ENCODE peak calls at places on chromosomes 16 and 17, in nine cellular contexts. I is stomach, Q is A549, J is ovary, S is lower leg skin, U is heart left ventricle, C is prostate gland, V is suprapubic skin, N is adrenal gland. B is an unnamed sample.

GRCh38 chr16:88634994-88635670 is 3.2 kb upstream of the IL17C start:
- DNase-seq in I (no peak), Q (no peak), J (no peak), S (no peak), U (no peak), C (no peak), V (no peak), N (no peak), B (no peak)

GRCh38 chr17:50421308-50422031 is 4.5 kb upstream of the ACSF2 start:
- DNase-seq in I (no peak), Q (no peak), J (no peak), S (no peak), U (no peak), C (no peak), V (no peak), N (no peak), B (no peak)

GRCh38 chr17:42669705-42670198 is 7.0 kb downstream of the PLEKHH3 start:
- DNase-seq in I (no peak), Q (no peak), J (no peak), S (no peak), U (no peak), C (no peak), V (no peak), N (no peak), B (no peak)

GRCh38 chr17:58527306-58527705 is 12.9 kb upstream of the MTMR4 start:
- DNase-seq in I (no peak), Q (no peak), J (no peak), S (no peak), U (no peak), C (no peak), V (no peak), N (no peak), B (no peak)

GRCh38 chr16:57133101-57133500 is 40.7 kb downstream of the CPNE2 start:
- DNase-seq in I (no peak), Q (no peak), J (no peak), S (no peak), U (no peak), C (no peak), V (no peak), N (no peak), B (no peak)

GRCh38 chr17:37701424-37702020 is 43.3 kb downstream of the HNF1B start:
- DNase-seq in I (peak), Q (peak), J (no peak), S (no peak), U (no peak), C (no peak), V (no peak), N (peak), B (peak)

GRCh38 chr16:16861546-16861945 is 482.6 kb downstream of the NPIPA7 start:
- DNase-seq in I (peak), Q (peak), J (peak), S (peak), U (peak), C (peak), V (no peak), N (peak), B (peak)

GRCh38 chr17:55163408-55163807 is 101.4 kb upstream of the HLF start:
- DNase-seq in I (no peak), Q (no peak), J (no peak), S (no peak), U (no peak), C (no peak), V (no peak), N (no peak), B (no peak)

GRCh38 chr17:16439303-16439791 is 24.0 kb downstream of the TRPV2 start:
- DNase-seq in I (no peak), Q (no peak), J (no peak), S (no peak), U (no peak), C (no peak), V (no peak), N (peak), B (no peak)

DNA sequence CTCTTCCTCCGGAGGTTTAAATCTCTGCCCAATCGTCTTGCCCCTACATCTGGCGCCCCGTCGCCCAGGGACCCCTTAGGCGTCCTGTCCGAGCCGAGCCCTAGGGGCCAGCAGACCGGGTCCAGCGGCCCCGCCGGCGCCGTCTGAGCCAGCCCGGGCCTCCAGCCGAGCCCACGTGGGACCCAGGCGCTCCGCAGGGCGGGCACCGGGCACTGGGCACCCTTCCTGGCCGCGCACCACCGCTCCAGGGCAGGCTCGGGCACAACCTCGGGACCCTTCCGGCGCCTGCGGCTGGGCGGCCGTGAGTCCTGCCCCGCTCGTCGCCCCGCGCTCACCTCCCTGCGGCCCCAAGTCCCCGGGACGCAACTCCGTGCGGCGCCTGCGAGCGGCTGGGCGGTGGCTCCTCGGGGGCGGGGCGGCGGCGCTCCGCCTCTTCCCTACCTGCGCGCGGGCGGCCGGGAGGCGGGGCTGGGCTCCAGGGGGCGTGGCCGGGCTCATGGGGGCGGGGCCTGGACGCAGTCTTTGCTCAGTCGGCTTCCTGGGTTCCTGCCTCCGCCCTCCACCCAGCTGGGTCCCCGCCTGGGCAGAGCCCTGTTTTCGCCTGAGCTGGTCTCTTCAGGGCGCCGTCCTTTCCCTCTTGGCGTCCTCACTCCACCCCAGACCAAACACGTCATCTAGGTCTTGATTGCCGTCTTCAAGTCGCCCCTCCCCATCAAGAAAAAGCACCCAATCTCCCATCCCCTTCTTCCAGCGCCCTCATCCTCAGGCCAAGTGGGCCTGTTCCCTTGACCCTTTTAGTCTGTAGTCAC is at the start of gene RHBDF2:
- DNase-seq in I (peak), Q (peak), J (peak), S (peak), U (peak), C (peak), V (peak), N (peak), B (peak)
- TF ChIP-seq POLR2A in I (no peak), Q (peak), J (no peak), S (no peak), U (peak), C (peak), V (peak), N (peak), B (peak)

GRCh38 chr17:4716081-4716480 is 5.6 kb downstream of the ARRB2 start:
- DNase-seq in I (no peak), Q (no peak), J (no peak), S (no peak), U (no peak), C (no peak), V (no peak), N (no peak), B (no peak)

GRCh38 chr17:4718276-4718675 is 7.8 kb downstream of the ARRB2 start:
- DNase-seq in I (no peak), Q (no peak), J (no peak), S (no peak), U (no peak), C (no peak), V (no peak), N (no peak), B (no peak)

GRCh38 chr17:4717791-4718190 is 7.4 kb downstream of the ARRB2 start:
- DNase-seq in I (no peak), Q (no peak), J (no peak), S (no peak), U (no peak), C (no peak), V (no peak), N (no peak), B (no peak)

GRCh38 chr17:4712526-4712925 is 2.1 kb downstream of the ARRB2 start:
- DNase-seq in I (no peak), Q (no peak), J (no peak), S (no peak), U (no peak), C (no peak), V (no peak), N (no peak), B (no peak)

GRCh38 chr17:4715071-4715749 is 4.8 kb downstream of the ARRB2 start:
- DNase-seq in I (no peak), Q (no peak), J (no peak), S (no peak), U (no peak), C (no peak), V (no peak), N (no peak), B (no peak)
- TF ChIP-seq POLR2A in I (no peak), Q (no peak), J (no peak), S (no peak), U (no peak), C (no peak), V (no peak), N (no peak), B (no peak)

DNA sequence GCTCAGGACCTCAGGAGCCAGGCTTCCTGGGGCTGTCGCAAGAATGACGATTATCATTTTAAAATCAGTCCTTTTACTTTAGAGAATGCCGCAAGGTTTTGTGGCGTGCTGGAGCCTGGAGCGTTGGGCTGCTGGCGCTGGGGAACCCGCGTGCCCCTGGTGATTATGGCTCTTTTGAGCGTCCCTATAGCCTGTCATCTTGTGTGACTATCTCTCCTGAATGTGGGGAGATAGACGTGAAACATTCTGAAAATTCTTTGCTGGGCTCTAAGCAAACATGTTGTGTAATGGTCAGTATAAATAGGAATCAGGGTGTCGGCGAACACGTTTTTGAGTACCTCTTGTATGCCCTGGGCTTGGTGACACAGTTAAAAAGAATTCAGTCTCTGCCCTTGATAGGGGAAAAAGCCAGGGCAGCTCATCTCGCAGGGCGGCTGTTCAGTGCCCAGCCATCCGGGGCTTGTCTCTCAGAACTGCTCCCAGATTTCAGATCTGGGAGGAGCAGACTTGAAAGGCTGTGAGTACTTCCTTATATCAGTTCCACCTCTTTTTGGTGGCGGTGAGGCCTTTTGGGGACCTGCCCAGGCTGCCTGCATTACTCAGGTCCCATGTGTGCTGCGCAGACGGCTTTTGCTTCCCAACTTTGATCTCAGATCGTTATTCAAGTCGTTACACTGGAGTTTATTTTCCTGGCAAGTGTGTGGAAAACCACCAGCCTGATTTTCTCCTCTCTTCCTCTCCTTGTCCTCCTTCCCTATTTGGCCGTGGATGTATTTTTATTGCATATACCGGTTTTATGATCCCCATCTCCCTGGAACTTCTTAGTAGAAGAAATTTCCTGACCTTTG is 976 bp downstream of the SLC7A6 start:
- DNase-seq in I (peak), Q (peak), J (no peak), S (peak), U (peak), C (peak), V (no peak), N (peak), B (no peak)
- TF ChIP-seq POLR2A in I (no peak), Q (peak), J (no peak), S (no peak), U (peak), C (peak), V (no peak), N (peak), B (no peak)

DNA sequence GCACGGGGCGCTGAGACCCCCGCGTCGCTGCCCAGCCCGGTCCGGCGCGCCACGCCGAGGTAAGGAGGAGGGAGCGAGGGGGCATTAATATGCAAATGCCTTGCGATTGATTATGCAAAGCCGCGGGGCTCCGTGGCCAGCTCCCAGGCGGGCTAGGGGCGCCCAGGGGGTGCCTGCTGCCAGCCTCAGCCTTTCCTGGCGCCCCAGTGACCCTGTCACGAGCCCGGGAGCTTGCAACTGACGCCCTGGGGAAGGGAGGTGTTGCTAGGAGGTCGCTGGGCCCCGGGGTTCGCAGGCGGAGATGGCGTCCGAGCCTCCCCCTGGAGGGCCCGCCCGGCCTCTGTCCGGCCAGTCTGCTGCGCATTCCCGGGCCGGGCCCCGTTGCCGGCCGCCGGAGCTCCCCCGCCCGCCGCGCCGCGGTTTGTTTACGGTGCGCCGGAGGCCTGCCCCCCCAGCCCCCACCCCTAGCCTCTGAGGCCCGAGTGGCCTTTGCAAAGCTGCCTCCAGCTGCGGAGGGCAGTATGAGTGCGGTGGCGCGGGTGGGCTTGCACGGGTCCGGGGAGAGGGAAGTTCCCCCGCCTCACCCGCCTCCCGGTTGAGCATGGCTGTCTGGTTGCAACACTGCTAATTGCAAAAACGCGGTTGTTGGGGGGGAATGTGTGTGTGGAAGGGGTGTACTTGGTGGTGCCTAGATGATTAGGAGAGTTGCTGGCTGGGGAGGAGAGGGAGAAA is 435 bp downstream of the THRA start:
- DNase-seq in I (peak), Q (no peak), J (peak), S (no peak), U (peak), C (no peak), V (peak), N (peak), B (no peak)
- TF ChIP-seq POLR2A in I (no peak), Q (no peak), J (peak), S (no peak), U (peak), C (peak), V (no peak), N (peak), B (no peak)

B was measured in GM12891.